ENCODE peak calls at places on chromosome 1, in five cellular contexts. One of them, this sample, is unnamed.

GRCh38 chr1:175192111-175192629 is 406 bp downstream of the KIAA0040 start:
- DNase-seq in K562: peak; percentile 59
- DNase-seq in prostate gland: peak; percentile 78
- DNase-seq in heart left ventricle: peak; percentile 66
- DNase-seq in uterus: peak; percentile 71
- DNase-seq in this sample: peak; percentile 86

GRCh38 chr1:194570449-194570848 is 1384.0 kb upstream of the B3GALT2 start:
- DNase-seq in K562: no peak
- DNase-seq in prostate gland: no peak
- DNase-seq in heart left ventricle: no peak
- DNase-seq in uterus: no peak
- DNase-seq in this sample: no peak

GRCh38 chr1:108082006-108082405 is 117.0 kb upstream of the VAV3 start:
- DNase-seq in K562: no peak
- DNase-seq in prostate gland: no peak
- DNase-seq in heart left ventricle: no peak
- DNase-seq in uterus: no peak
- DNase-seq in this sample: no peak

GRCh38 chr1:26408604-26409003 is 2.0 kb upstream of the LIN28A start:
- DNase-seq in K562: peak; percentile 89
- DNase-seq in prostate gland: peak; percentile 58
- DNase-seq in heart left ventricle: peak; percentile 58
- DNase-seq in uterus: peak; percentile 54
- DNase-seq in this sample: peak; percentile 79

GRCh38 chr1:25902462-25902861 is 3.8 kb downstream of the STMN1 start:
- DNase-seq in K562: no peak
- DNase-seq in prostate gland: no peak
- DNase-seq in heart left ventricle: no peak
- DNase-seq in uterus: no peak
- DNase-seq in this sample: no peak

GRCh38 chr1:114353233-114353632 is 157.8 kb downstream of the TRIM33 start:
- DNase-seq in K562: peak; percentile 66
- DNase-seq in prostate gland: peak; percentile 28
- DNase-seq in heart left ventricle: peak; percentile 80
- DNase-seq in uterus: peak; percentile 80
- DNase-seq in this sample: peak; percentile 58

GRCh38 chr1:64935551-64936158 is 30.7 kb downstream of the JAK1 start:
- DNase-seq in K562: no peak
- DNase-seq in prostate gland: no peak
- DNase-seq in heart left ventricle: no peak
- DNase-seq in uterus: no peak
- DNase-seq in this sample: no peak

GRCh38 chr1:37158113-37158749 is 123.9 kb upstream of the GRIK3 start:
- DNase-seq in K562: no peak
- DNase-seq in prostate gland: no peak
- DNase-seq in heart left ventricle: no peak
- DNase-seq in uterus: no peak
- DNase-seq in this sample: no peak

GRCh38 chr1:31936278-31936965 is 1.7 kb downstream of the PTP4A2 start:
- DNase-seq in K562: peak; percentile 57
- DNase-seq in prostate gland: no peak
- DNase-seq in heart left ventricle: no peak
- DNase-seq in uterus: no peak
- DNase-seq in this sample: no peak

GRCh38 chr1:162020145-162020544 is 3.5 kb downstream of the OLFML2B start:
- DNase-seq in K562: no peak
- DNase-seq in prostate gland: no peak
- DNase-seq in heart left ventricle: no peak
- DNase-seq in uterus: no peak
- DNase-seq in this sample: no peak

GRCh38 chr1:56572334-56573050 is 6.9 kb downstream of the PLPP3 start:
- DNase-seq in K562: no peak
- DNase-seq in prostate gland: no peak
- DNase-seq in heart left ventricle: no peak
- DNase-seq in uterus: no peak
- DNase-seq in this sample: no peak

GRCh38 chr1:203351037-203351625 is at the start of gene FMOD:
- DNase-seq in K562: peak; percentile 38
- DNase-seq in prostate gland: peak; percentile 55
- DNase-seq in heart left ventricle: no peak
- DNase-seq in uterus: peak; percentile 84
- DNase-seq in this sample: peak; percentile 67
- TF ChIP-seq POLR2A in K562: no peak
- TF ChIP-seq POLR2A in prostate gland: no peak
- TF ChIP-seq POLR2A in heart left ventricle: no peak
- TF ChIP-seq POLR2A in uterus: peak; percentile 25
- TF ChIP-seq POLR2A in this sample: peak; percentile 20

DNA sequence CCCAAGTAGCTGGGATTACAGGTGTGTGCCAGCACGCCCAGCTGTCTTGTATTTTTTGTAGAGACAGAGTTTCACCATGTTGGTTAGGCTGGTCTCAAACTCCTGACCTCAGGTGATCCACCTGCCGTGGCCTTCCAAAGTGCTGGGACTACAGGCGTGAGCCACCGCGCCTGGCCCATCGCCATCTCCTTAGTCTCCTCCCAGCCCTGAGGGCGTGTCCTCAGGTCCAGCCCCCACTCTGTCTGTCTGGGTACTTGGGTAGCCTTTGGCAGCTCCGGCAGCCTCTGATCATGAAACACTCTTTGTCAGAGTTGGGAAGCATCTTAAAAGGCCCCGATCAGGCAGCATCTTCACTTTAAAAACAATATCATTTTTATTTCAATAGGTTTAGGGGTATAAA is 90.3 kb upstream of the DISP3 start:
- DNase-seq in K562: no peak
- DNase-seq in prostate gland: no peak
- DNase-seq in heart left ventricle: no peak
- DNase-seq in uterus: no peak
- DNase-seq in this sample: no peak
- H3K27ac ChIP-seq in K562: no peak overlapping the region
- H3K27ac ChIP-seq in prostate gland: no peak overlapping the region
- H3K27ac ChIP-seq in heart left ventricle: no peak overlapping the region
- H3K27ac ChIP-seq in uterus: no peak overlapping the region
- H3K27ac ChIP-seq in this sample: no peak overlapping the region

DNA sequence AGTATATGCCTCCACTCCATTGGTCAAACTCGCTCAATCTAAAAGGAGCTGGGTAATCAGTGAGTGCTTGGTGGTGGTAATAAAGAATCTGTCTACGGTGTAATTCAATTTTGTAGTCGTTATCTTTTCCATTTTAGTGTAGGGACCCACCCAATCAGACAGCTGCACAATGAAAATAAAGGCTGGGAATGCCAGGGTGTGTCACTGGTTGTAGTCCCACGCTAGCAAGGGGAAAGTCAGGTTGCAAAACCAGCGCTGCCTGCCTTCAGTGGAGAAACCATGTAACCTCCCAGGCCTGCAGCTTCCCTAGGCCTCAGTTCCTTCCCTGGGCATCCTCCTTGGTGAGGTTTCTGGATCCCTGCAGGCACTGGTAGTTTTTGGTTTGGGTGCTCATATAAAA is 49.4 kb upstream of the PPP2R5A start:
- DNase-seq in K562: no peak
- DNase-seq in prostate gland: no peak
- DNase-seq in heart left ventricle: no peak
- DNase-seq in uterus: no peak
- DNase-seq in this sample: no peak
- TF ChIP-seq POLR2A in K562: no peak
- TF ChIP-seq POLR2A in prostate gland: no peak
- TF ChIP-seq POLR2A in heart left ventricle: no peak
- TF ChIP-seq POLR2A in uterus: no peak
- TF ChIP-seq POLR2A in this sample: no peak

GRCh38 chr1:156108057-156108456 is 6.5 kb upstream of the LMNA start:
- DNase-seq in K562: no peak
- DNase-seq in prostate gland: no peak
- DNase-seq in heart left ventricle: no peak
- DNase-seq in uterus: no peak
- DNase-seq in this sample: no peak
- H3K27ac ChIP-seq in K562: no peak overlapping the region
- H3K27ac ChIP-seq in prostate gland: no peak overlapping the region
- H3K27ac ChIP-seq in heart left ventricle: peak overlapping the region; percentile 99
- H3K27ac ChIP-seq in uterus: peak overlapping the region; percentile 99
- H3K27ac ChIP-seq in this sample: no peak overlapping the region

DNA sequence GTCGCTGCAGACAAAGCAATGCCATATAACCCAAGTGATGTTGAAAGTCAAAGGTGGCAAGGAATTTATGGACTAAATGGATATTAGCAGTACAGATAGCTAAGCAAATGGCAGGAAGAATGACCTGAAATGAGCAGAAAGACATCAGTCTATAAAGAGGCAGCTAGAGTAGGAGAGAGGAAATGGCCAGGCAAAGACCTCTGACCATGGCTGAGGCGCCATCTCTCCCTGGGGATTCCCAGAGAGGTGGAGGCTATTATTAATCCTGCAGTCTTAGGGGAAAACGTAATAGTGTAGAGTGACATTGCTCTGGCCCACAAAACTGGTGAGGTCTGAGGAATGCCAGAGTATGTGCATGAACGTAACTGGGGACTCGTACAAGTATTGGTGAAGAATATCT is 563.6 kb upstream of the PRMT6 start:
- DNase-seq in K562: no peak
- DNase-seq in prostate gland: no peak
- DNase-seq in heart left ventricle: no peak
- DNase-seq in uterus: no peak
- DNase-seq in this sample: no peak
- TF ChIP-seq POLR2A in K562: no peak
- TF ChIP-seq POLR2A in prostate gland: no peak
- TF ChIP-seq POLR2A in heart left ventricle: no peak
- TF ChIP-seq POLR2A in uterus: no peak
- TF ChIP-seq POLR2A in this sample: no peak

GRCh38 chr1:14593279-14593678 is 5.2 kb upstream of the KAZN start:
- DNase-seq in K562: no peak
- DNase-seq in prostate gland: no peak
- DNase-seq in heart left ventricle: no peak
- DNase-seq in uterus: no peak
- DNase-seq in this sample: no peak

GRCh38 chr1:14594045-14594444 is 4.4 kb upstream of the KAZN start:
- DNase-seq in K562: peak; percentile 27
- DNase-seq in prostate gland: no peak
- DNase-seq in heart left ventricle: no peak
- DNase-seq in uterus: no peak
- DNase-seq in this sample: no peak

GRCh38 chr1:14585771-14586170 is 12.7 kb upstream of the KAZN start:
- DNase-seq in K562: no peak
- DNase-seq in prostate gland: no peak
- DNase-seq in heart left ventricle: no peak
- DNase-seq in uterus: no peak
- DNase-seq in this sample: no peak

GRCh38 chr1:14596591-14596990 is 1.9 kb upstream of the KAZN start:
- DNase-seq in K562: no peak
- DNase-seq in prostate gland: no peak
- DNase-seq in heart left ventricle: no peak
- DNase-seq in uterus: no peak
- DNase-seq in this sample: no peak

GRCh38 chr1:14590781-14591180 is 7.7 kb upstream of the KAZN start:
- DNase-seq in K562: peak; percentile 32
- DNase-seq in prostate gland: no peak
- DNase-seq in heart left ventricle: no peak
- DNase-seq in uterus: no peak
- DNase-seq in this sample: no peak
- H3K27ac ChIP-seq in K562: no peak overlapping the region
- H3K27ac ChIP-seq in prostate gland: no peak overlapping the region
- H3K27ac ChIP-seq in heart left ventricle: no peak overlapping the region
- H3K27ac ChIP-seq in uterus: no peak overlapping the region
- H3K27ac ChIP-seq in this sample: no peak overlapping the region

GRCh38 chr1:149881876-149882275 is 17.5 kb upstream of the BOLA1 start:
- DNase-seq in K562: no peak
- DNase-seq in prostate gland: no peak
- DNase-seq in heart left ventricle: no peak
- DNase-seq in uterus: no peak
- DNase-seq in this sample: no peak

GRCh38 chr1:149886396-149887195 is 12.8 kb upstream of the BOLA1 start:
- DNase-seq in K562: peak; percentile 98
- DNase-seq in prostate gland: peak; percentile 97
- DNase-seq in heart left ventricle: peak; percentile 92
- DNase-seq in uterus: peak; percentile 96
- DNase-seq in this sample: peak; percentile 88

GRCh38 chr1:149884433-149885363 is 14.7 kb upstream of the BOLA1 start:
- DNase-seq in K562: peak; percentile 67
- DNase-seq in prostate gland: no peak
- DNase-seq in heart left ventricle: no peak
- DNase-seq in uterus: no peak
- DNase-seq in this sample: no peak

GRCh38 chr1:149885364-149886111 is 13.8 kb upstream of the BOLA1 start:
- DNase-seq in K562: peak; percentile 80
- DNase-seq in prostate gland: peak; percentile 91
- DNase-seq in heart left ventricle: peak; percentile 89
- DNase-seq in uterus: peak; percentile 86
- DNase-seq in this sample: peak; percentile 95

DNA sequence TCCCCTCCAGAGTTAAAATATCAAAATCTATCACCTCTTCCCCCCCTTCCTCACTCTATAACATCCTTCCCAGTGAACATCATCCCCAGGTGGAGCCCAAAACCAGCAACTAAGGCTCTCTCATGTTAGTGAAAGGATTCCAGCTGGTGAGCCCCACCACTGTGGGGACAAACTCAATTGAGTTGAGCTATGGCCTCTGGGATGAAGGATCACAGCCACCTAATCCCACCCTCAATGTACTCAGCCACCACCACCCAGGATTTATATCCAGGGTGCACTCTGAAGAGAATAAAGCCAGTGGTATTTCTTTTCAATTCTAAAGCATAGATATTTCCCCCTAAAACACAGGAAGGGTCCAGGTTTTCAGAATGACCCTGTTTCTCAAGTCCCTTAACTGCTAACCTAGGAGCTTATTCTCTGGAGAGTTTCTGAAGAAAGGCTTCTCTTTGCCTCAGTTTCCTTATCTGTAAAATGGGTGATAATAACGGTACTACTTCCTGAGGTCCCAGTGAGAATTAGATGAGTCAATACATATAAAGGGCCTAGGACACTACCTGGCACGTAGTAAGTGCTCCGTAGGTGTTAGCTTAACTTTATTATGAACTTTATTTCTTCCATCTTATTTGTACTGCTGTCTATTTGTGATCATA is 15.6 kb upstream of the BOLA1 start:
- DNase-seq in K562: no peak
- DNase-seq in prostate gland: no peak
- DNase-seq in heart left ventricle: no peak
- DNase-seq in uterus: no peak
- DNase-seq in this sample: no peak
- TF ChIP-seq POLR2A in K562: peak; percentile 27
- TF ChIP-seq POLR2A in prostate gland: no peak
- TF ChIP-seq POLR2A in heart left ventricle: no peak
- TF ChIP-seq POLR2A in uterus: no peak
- TF ChIP-seq POLR2A in this sample: peak; percentile 51

GRCh38 chr1:178273707-178274410 is 180.0 kb downstream of the RASAL2 start:
- DNase-seq in K562: no peak
- DNase-seq in prostate gland: no peak
- DNase-seq in heart left ventricle: no peak
- DNase-seq in uterus: no peak
- DNase-seq in this sample: no peak
- H3K27ac ChIP-seq in K562: no peak overlapping the region
- H3K27ac ChIP-seq in prostate gland: no peak overlapping the region
- H3K27ac ChIP-seq in heart left ventricle: no peak overlapping the region
- H3K27ac ChIP-seq in uterus: no peak overlapping the region
- H3K27ac ChIP-seq in this sample: no peak overlapping the region

This sample was measured in body of pancreas.